ENCODE peak calls at places on chromosomes 4 and X, in eight cellular contexts. S is ovary, U is A549, L is mucosa of descending colon, D is fibroblast of the aortic adventitia, Q is right cardiac atrium, P is lower leg skin, V is MM.1S. F is an unnamed sample.

GRCh38 chr4:112509243-112510190 is 6.5 kb downstream of the NEUROG2 start:
- DNase-seq in S (no peak), U (no peak), L (no peak), D (peak; percentile 33), Q (no peak), P (no peak), V (no peak), F (no peak)

GRCh38 chrX:86383681-86384540 is 235.7 kb downstream of the DACH2 start:
- DNase-seq in S (no peak), U (no peak), L (no peak), D (no peak), Q (no peak), P (no peak), V (no peak), F (no peak)

GRCh38 chrX:11380187-11380586 is 87.0 kb downstream of the AMELX start:
- DNase-seq in S (no peak), U (no peak), L (no peak), D (peak; percentile 66), Q (no peak), P (peak; percentile 24), V (no peak), F (no peak)

GRCh38 chr4:30600246-30600645 is 119.9 kb upstream of the PCDH7 start:
- DNase-seq in S (no peak), U (no peak), L (no peak), D (peak; percentile 22), Q (no peak), P (no peak), V (no peak), F (no peak)

GRCh38 chr4:80926446-80926845 is 104.1 kb upstream of the BMP3 start:
- DNase-seq in S (no peak), U (no peak), L (no peak), D (peak; percentile 21), Q (no peak), P (no peak), V (no peak), F (no peak)

GRCh38 chr4:52507774-52508173 is 151.3 kb downstream of the USP46 start:
- DNase-seq in S (peak; percentile 44), U (no peak), L (no peak), D (no peak), Q (peak; percentile 24), P (no peak), V (no peak), F (no peak)

GRCh38 chrX:53433651-53434639 is at the start of gene HSD17B10:
- DNase-seq in S (peak; percentile 86), U (peak; percentile 85), L (peak; percentile 91), D (peak; percentile 70), Q (peak; percentile 93), P (peak; percentile 81), V (peak; percentile 90), F (peak; percentile 90)

GRCh38 chr4:171875291-171875690 is 62.1 kb downstream of the GALNTL6 start:
- DNase-seq in S (no peak), U (no peak), L (no peak), D (no peak), Q (no peak), P (no peak), V (no peak), F (no peak)

GRCh38 chrX:44915361-44915868 is 42.4 kb downstream of the KDM6A start:
- DNase-seq in S (no peak), U (no peak), L (no peak), D (peak; percentile 46), Q (no peak), P (no peak), V (no peak), F (no peak)

GRCh38 chr4:157075401-157075800 is 549 bp upstream of the GLRB start:
- DNase-seq in S (no peak), U (no peak), L (no peak), D (no peak), Q (no peak), P (no peak), V (no peak), F (no peak)

DNA sequence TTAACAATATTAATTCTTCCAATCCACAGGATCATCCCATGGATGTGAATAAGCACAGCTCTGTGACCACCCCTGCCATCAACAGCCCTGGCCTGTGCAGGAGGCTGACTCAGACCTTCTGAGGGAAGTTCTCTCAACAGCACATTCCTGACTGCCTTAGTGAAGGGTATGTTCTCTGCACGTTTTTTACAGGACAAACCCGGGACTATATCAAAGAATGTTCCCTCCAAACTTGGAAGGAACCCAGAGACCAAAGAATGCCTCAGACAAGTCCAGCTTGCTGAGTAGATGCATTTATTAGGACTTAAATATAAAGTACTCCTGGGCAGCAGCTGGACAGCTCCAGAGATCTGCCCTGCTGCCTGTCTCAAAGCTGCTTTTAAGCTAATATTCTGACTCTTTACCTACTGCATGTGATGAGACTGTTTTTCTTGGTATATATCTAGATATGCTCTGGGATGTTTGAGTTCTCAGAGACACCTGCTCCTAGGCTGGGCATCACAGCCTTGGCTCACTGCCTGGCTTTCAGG is 1127.8 kb upstream of the PRKX start:
- DNase-seq in S (no peak), U (no peak), L (no peak), D (no peak), Q (no peak), P (no peak), V (no peak), F (no peak)
- H3K4me3 ChIP-seq in S (no peak overlapping the region), U (no peak overlapping the region), L (no peak overlapping the region), D (no peak overlapping the region), Q (no peak overlapping the region), P (no peak overlapping the region), V (no peak overlapping the region), F (no peak overlapping the region)

GRCh38 chr4:11428161-11428700 is 463 bp downstream of the HS3ST1 start:
- DNase-seq in S (no peak), U (no peak), L (no peak), D (no peak), Q (no peak), P (no peak), V (peak; percentile 29), F (peak; percentile 18)

GRCh38 chr4:11424896-11425295 is 3.8 kb downstream of the HS3ST1 start:
- DNase-seq in S (no peak), U (no peak), L (no peak), D (no peak), Q (no peak), P (no peak), V (no peak), F (no peak)

GRCh38 chr4:11426003-11426402 is 2.7 kb downstream of the HS3ST1 start:
- DNase-seq in S (no peak), U (no peak), L (no peak), D (no peak), Q (no peak), P (no peak), V (no peak), F (no peak)

GRCh38 chr4:11427201-11427996 is 1.3 kb downstream of the HS3ST1 start:
- DNase-seq in S (peak; percentile 44), U (no peak), L (peak; percentile 34), D (peak; percentile 24), Q (peak; percentile 15), P (no peak), V (no peak), F (no peak)

DNA sequence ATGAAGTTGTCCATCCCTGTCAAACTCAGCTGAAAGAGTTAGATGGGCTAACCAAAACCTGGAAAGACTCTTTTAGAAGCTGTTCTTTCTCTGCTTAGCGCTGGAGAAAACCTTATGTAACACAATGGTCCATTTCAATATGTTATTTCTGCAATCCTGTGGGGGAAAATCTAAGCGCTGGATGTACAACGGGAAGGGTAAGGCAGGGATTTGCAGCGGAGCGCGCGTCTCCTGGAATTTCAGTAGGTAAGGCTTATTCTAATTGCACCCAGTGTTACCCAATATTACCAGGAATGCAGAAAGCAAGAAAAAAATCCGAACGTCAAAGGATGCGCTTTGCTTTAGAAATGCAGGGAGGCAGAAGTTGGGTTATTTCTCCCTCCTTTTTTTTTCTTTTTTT is 2.0 kb downstream of the HS3ST1 start:
- DNase-seq in S (no peak), U (no peak), L (no peak), D (peak; percentile 41), Q (no peak), P (no peak), V (no peak), F (no peak)
- H3K4me3 ChIP-seq in S (peak overlapping the region; percentile 47), U (no peak overlapping the region), L (no peak overlapping the region), D (peak overlapping the region; percentile 67), Q (peak overlapping the region; percentile 46), P (no peak overlapping the region), V (no peak overlapping the region), F (no peak overlapping the region)

DNA sequence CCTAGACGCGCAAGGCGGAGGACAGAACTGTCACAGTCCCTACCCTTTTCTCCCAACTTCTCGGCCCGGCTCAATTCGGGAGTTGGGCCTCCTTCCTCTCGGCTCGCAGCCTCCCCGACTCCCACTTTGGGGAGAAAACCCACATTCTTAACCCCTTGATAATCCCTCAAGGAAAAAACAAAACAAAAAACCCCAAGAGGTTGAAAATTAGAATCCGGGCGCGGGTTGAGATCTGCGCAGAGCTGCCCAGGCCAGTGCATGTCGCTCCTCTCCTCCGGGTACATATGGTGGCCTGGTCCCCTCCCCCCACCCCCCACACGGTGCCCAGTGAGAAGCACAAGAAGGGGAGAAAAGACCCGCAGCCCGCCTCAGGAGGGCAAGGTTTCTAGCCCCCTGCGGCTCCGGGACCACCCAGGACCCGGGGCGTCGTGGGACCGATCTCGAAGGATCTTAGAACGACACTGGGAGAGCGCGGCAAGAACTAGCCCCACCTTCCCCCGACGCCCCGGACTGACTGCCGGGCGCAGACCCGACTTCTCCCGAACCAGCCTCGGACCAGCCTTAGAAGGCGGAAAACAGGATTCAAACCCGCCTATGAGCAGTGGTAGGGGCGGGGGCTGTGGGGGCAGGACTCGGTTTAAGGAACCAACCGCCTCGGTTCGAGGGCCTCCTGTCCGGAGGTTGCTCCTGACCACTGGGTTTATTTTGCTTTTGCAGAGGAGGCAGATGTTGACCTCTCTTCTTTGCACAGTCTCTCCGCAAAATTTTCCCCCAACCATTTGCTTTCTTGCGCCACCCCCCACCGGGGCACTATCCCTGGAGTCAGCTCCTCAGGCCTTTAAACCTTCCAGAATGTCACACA is 2.5 kb upstream of the PDGFRA start:
- DNase-seq in S (peak; percentile 85), U (no peak), L (peak; percentile 50), D (peak; percentile 90), Q (peak; percentile 84), P (peak; percentile 62), V (no peak), F (no peak)
- H3K4me3 ChIP-seq in S (peak overlapping the region; percentile 32), U (no peak overlapping the region), L (no peak overlapping the region), D (peak overlapping the region; percentile 96), Q (peak overlapping the region; percentile 53), P (no peak overlapping the region), V (no peak overlapping the region), F (peak overlapping the region; percentile 28)

GRCh38 chr4:106546380-106546779 is 177.8 kb upstream of the GIMD1 start:
- DNase-seq in S (no peak), U (no peak), L (no peak), D (no peak), Q (no peak), P (no peak), V (no peak), F (no peak)

DNA sequence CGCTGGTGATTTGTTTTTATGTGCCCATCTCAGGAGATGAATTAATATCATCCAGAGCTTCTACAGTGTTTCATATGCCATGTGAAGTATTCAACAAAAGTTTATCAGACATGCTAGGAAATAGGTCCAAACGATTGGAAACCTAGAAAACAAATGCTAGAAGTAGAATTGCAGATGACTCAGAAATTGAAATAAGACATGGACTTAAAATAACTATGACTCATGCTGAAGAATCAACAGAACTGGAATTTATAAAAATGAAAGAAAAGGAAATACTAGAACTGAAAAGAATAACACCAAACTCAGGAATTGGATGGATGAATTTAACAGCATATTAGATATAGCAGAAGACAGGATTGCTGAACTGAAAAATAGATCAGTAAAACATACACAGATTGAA is 172.7 kb upstream of the GIMD1 start:
- DNase-seq in S (no peak), U (peak; percentile 0), L (no peak), D (peak; percentile 74), Q (no peak), P (no peak), V (no peak), F (no peak)
- H3K4me3 ChIP-seq in S (no peak overlapping the region), U (no peak overlapping the region), L (no peak overlapping the region), D (no peak overlapping the region), Q (no peak overlapping the region), P (no peak overlapping the region), V (no peak overlapping the region), F (no peak overlapping the region)